ENCODE peak calls at places on chromosome 6, in four cellular contexts. Z is K562, H is GM12878, O is GM12891. W is an unnamed sample.
A peak's percentile ranks its signal among the peaks of the same experiment; 100 is the strongest.

GRCh38 chr6:122246906-122247658 is 152.4 kb upstream of the HSF2 start:
- DNase-seq in Z (no peak), H (no peak), O (no peak), W (no peak)

GRCh38 chr6:4973415-4973814 is 30.4 kb downstream of the RPP40 start:
- DNase-seq in Z (no peak), H (no peak), O (no peak), W (no peak)

GRCh38 chr6:235763-236360 is 56.4 kb upstream of the DUSP22 start:
- DNase-seq in Z (no peak), H (peak; percentile 85), O (no peak), W (no peak)

GRCh38 chr6:7550433-7550801 is 8.9 kb downstream of the DSP start:
- DNase-seq in Z (no peak), H (no peak), O (no peak), W (no peak)

GRCh38 chr6:2447318-2447717 is 201.9 kb upstream of the GMDS start:
- DNase-seq in Z (no peak), H (no peak), O (no peak), W (no peak)

GRCh38 chr6:169905041-169905807 is 153.8 kb downstream of the ERMARD start:
- DNase-seq in Z (no peak), H (no peak), O (no peak), W (no peak)

GRCh38 chr6:117504478-117505144 is 22.1 kb downstream of the DCBLD1 start:
- DNase-seq in Z (no peak), H (no peak), O (no peak), W (no peak)

GRCh38 chr6:169216830-169217229 is 36.8 kb downstream of the THBS2 start:
- DNase-seq in Z (no peak), H (no peak), O (no peak), W (no peak)

GRCh38 chr6:131015192-131015591 is 47.9 kb downstream of the EPB41L2 start:
- DNase-seq in Z (no peak), H (no peak), O (no peak), W (no peak)

GRCh38 chr6:692356-692851 is 535 bp downstream of the EXOC2 start:
- DNase-seq in Z (peak; percentile 83), H (peak; percentile 26), O (peak; percentile 62), W (peak; percentile 37)

GRCh38 chr6:28814032-28814976 is 109.5 kb downstream of the TRIM27 start:
- DNase-seq in Z (no peak), H (no peak), O (no peak), W (no peak)

GRCh38 chr6:50708664-50709365 is 4.5 kb upstream of the TFAP2D start:
- DNase-seq in Z (no peak), H (no peak), O (no peak), W (no peak)

GRCh38 chr6:1400126-1400850 is 10.9 kb downstream of the FOXF2 start:
- DNase-seq in Z (no peak), H (no peak), O (no peak), W (no peak)

GRCh38 chr6:33613794-33614166 is 7.3 kb upstream of the ITPR3 start:
- DNase-seq in Z (no peak), H (no peak), O (no peak), W (no peak)

GRCh38 chr6:106103728-106104109 is 17.6 kb downstream of the PRDM1 start:
- DNase-seq in Z (no peak), H (no peak), O (no peak), W (no peak)

GRCh38 chr6:33312361-33313104 is 1.3 kb downstream of the TAPBP start:
- DNase-seq in Z (peak; percentile 68), H (no peak), O (peak; percentile 73), W (no peak)

GRCh38 chr6:100228437-100229424 is 234.7 kb upstream of the MCHR2 start:
- DNase-seq in Z (peak; percentile 72), H (peak; percentile 37), O (peak; percentile 51), W (peak; percentile 49)

GRCh38 chr6:28522594-28523557 is 2.8 kb upstream of the GPX5 start:
- DNase-seq in Z (peak; percentile 49), H (no peak), O (no peak), W (no peak)

GRCh38 chr6:7332090-7332745 is 19.2 kb upstream of the SSR1 start:
- DNase-seq in Z (no peak), H (no peak), O (no peak), W (no peak)

GRCh38 chr6:108651781-108652227 is 91.1 kb downstream of the FOXO3 start:
- DNase-seq in Z (no peak), H (no peak), O (no peak), W (no peak)

DNA sequence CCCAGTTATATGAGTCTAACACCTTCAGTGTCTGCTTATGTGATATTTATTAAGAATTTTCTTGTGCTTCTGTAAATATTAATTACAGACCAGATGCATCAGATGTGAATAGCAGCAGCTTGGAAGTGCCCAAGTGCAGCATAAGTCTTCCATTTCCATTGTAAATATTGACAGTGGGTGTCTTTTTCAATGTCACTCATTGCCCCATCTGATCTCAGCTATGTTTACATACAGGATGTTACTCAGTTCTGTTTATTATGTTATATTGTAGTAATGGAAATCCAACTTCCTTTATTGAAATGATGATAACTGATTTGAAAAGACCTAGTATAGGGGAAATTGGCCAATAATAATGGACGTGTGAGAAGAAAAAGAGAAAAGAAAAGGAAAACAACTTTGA is 296.7 kb downstream of the SAMD5 start:
- DNase-seq in Z (no peak), H (no peak), O (no peak), W (no peak)
- TF ChIP-seq SPI1 in Z (no peak), H (no peak), O (no peak), W (no peak)

GRCh38 chr6:38646166-38646565 is 6.4 kb upstream of the BTBD9 start:
- DNase-seq in Z (no peak), H (no peak), O (no peak), W (no peak)
- TF ChIP-seq SPI1 in Z (no peak), H (no peak), O (no peak), W (no peak)

DNA sequence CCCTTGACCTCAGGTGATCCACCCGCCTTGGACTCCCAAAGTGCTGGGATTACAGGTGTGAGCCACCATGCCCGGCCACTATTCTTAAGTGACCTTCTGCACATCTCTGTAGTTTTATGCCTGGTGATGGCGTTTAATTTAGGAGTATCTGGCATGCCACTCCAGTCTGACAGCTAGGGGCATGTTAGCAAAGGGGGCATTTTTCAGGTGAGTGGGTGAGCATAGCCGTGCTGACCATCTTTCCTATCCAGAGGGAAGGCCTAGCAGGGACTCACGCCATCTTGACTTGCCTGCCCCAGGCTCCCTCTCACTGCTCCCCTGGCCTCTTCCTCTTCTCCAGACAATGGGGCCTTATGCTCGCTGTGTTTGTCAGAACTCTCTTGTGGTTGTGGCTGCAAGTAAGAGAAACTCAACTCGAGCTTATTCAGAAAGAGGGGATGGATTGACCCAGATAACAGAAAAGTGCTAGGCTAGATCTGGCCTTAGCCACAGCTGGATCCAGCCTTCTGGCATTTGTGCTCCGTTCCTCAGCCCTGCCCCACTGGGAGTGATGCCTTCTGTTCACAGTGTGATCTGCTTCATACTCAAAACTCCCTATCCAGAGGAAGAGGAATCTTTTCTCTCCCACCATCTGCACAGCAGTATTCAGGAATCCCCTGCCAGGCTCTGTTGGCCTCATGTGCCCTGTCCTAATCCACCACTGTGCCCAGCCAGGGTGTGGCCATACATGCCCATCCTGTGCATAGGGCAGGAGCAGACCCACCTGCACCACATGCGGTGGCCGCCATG is 174.5 kb upstream of the AKAP12 start:
- DNase-seq in Z (no peak), H (no peak), O (no peak), W (no peak)
- TF ChIP-seq SPI1 in Z (no peak), H (no peak), O (no peak), W (no peak)

GRCh38 chr6:14274552-14275492 is 157.2 kb downstream of the CD83 start:
- DNase-seq in Z (no peak), H (no peak), O (no peak), W (no peak)

GRCh38 chr6:14276667-14277404 is 159.3 kb downstream of the CD83 start:
- DNase-seq in Z (no peak), H (peak; percentile 54), O (peak; percentile 37), W (peak; percentile 30)

GRCh38 chr6:14276066-14276465 is 158.5 kb downstream of the CD83 start:
- DNase-seq in Z (no peak), H (no peak), O (no peak), W (no peak)

GRCh38 chr6:14274016-14274415 is 156.4 kb downstream of the CD83 start:
- DNase-seq in Z (no peak), H (no peak), O (no peak), W (no peak)

GRCh38 chr6:14275493-14275851 is 157.9 kb downstream of the CD83 start:
- DNase-seq in Z (no peak), H (no peak), O (no peak), W (no peak)
- TF ChIP-seq SPI1 in Z (no peak), H (no peak), O (no peak), W (no peak)

DNA sequence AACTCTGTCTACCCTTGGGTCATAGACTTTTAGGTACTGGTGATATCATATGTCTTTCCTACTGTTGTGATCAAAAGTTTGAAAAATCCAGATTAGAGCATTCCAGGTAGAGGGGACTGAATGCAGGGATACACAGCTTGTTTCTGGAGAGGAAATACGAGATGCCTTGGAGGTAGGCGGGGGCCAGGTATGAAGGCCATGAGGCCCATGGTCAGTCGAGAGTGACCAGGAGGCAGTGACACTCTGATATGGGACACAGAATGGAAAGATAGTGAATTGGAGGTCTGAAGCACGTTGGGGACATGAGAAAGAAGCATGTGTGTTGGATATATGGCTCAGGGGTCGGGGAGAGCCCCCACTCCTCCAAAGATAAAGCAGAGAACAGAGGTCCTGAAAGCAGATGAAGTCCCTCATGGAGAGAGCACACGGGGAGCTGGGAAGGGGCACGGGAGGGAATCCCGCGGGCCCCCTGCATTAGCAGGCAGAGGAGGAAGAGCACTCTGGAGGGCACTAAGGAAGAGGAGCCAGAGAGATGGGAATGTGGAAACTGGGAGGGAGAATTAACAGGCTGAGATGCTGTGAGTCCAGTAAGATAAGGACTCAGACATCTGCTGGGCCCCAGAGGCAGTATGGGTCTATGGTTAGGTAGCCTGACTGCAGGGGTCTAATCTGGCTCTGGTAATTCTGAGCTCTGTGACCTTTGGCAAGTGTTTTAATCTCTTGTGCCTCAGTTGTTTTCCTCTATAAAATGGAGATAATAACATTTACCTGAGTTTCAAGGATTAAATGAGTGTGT is 15.9 kb upstream of the SRSF3 start:
- DNase-seq in Z (no peak), H (no peak), O (no peak), W (no peak)
- TF ChIP-seq SPI1 in Z (no peak), H (no peak), O (no peak), W (no peak)

GRCh38 chr6:157953580-157954091 is 28.0 kb upstream of the SYNJ2 start:
- DNase-seq in Z (no peak), H (no peak), O (no peak), W (no peak)
- TF ChIP-seq SPI1 in Z (no peak), H (no peak), O (no peak), W (no peak)

GRCh38 chr6:90286884-90287488 is 9.7 kb downstream of the BACH2 start:
- DNase-seq in Z (peak; percentile 74), H (no peak), O (no peak), W (peak; percentile 58)
- TF ChIP-seq SPI1 in Z (no peak), H (no peak), O (no peak), W (no peak)

GRCh38 chr6:155530219-155530834 is 74.7 kb upstream of the NOX3 start:
- DNase-seq in Z (no peak), H (no peak), O (peak; percentile 3), W (no peak)
- TF ChIP-seq SPI1 in Z (no peak), H (no peak), O (no peak), W (no peak)

GRCh38 chr6:69976591-69977090 is 110.3 kb downstream of the COL19A1 start:
- DNase-seq in Z (no peak), H (no peak), O (no peak), W (no peak)

GRCh38 chr6:69973763-69974162 is 107.4 kb downstream of the COL19A1 start:
- DNase-seq in Z (no peak), H (no peak), O (no peak), W (no peak)

GRCh38 chr6:69973138-69973537 is 106.8 kb downstream of the COL19A1 start:
- DNase-seq in Z (no peak), H (no peak), O (no peak), W (no peak)

GRCh38 chr6:69974193-69974592 is 107.8 kb downstream of the COL19A1 start:
- DNase-seq in Z (peak; percentile 18), H (no peak), O (no peak), W (peak; percentile 0)
- TF ChIP-seq SPI1 in Z (no peak), H (no peak), O (no peak), W (no peak)

W was measured in HL-60.